ENCODE peak calls at places on chromosomes 16 and 17, in eight cellular contexts. Z, M, E, Q, A, G, V and U are unnamed samples.

GRCh38 chr16:67914758-67915622 is 16.7 kb downstream of the CTRL start:
- DNase-seq in E (no peak), Q (no peak), M (no peak), V (no peak), Z (no peak), A (no peak), G (no peak), U (no peak)

GRCh38 chr16:89623511-89624232 is 10.2 kb downstream of the DPEP1 start:
- DNase-seq in M (no peak), Z (no peak), Q (no peak), E (no peak), A (no peak), G (no peak), V (no peak), U (no peak)

GRCh38 chr17:72700226-72700625 is 392.3 kb downstream of the SLC39A11 start:
- DNase-seq in Q (no peak), A (no peak), V (no peak), G (no peak), M (no peak), Z (no peak), E (no peak), U (no peak)

GRCh38 chr16:2428051-2428786 is 1.0 kb upstream of the CCNF start:
- DNase-seq in Q (peak; percentile 27), M (peak; percentile 26), Z (peak; percentile 22), G (no peak), E (no peak), V (peak; percentile 33), A (no peak), U (peak; percentile 38)

GRCh38 chr16:70608516-70608915 is 37.8 kb upstream of the IL34 start:
- DNase-seq in Q (no peak), E (no peak), M (no peak), V (no peak), A (no peak), Z (peak; percentile 46), G (no peak), U (peak; percentile 71)

GRCh38 chr17:51395621-51396020 is 135.3 kb downstream of the UTP18 start:
- DNase-seq in E (no peak), V (no peak), A (no peak), Z (no peak), G (no peak), Q (no peak), M (no peak), U (no peak)

GRCh38 chr16:70433456-70434103 is 5.3 kb downstream of the ST3GAL2 start:
- DNase-seq in M (no peak), Q (peak; percentile 49), Z (peak; percentile 51), V (peak; percentile 54), G (peak; percentile 87), A (peak; percentile 67), E (no peak), U (peak; percentile 24)

GRCh38 chr17:10198509-10199249 is at the start of gene GAS7:
- DNase-seq in E (peak; percentile 32), M (peak; percentile 87), Z (no peak), V (peak; percentile 74), G (peak; percentile 26), Q (peak; percentile 76), A (peak; percentile 67), U (no peak)

GRCh38 chr17:63645775-63646491 is 23.7 kb downstream of the MAP3K3 start:
- DNase-seq in G (no peak), A (no peak), V (no peak), Q (no peak), M (no peak), E (peak; percentile 41), Z (no peak), U (peak; percentile 90)

GRCh38 chr16:61579195-61579594 is 457.0 kb downstream of the CDH8 start:
- DNase-seq in Z (no peak), G (no peak), V (no peak), M (no peak), E (no peak), A (no peak), Q (no peak), U (no peak)

GRCh38 chr16:85988723-85989313 is 89.9 kb downstream of the IRF8 start:
- DNase-seq in Z (no peak), G (no peak), V (no peak), Q (no peak), E (peak; percentile 86), M (no peak), A (no peak), U (no peak)

GRCh38 chr17:1203111-1203966 is 23.6 kb upstream of the ABR start:
- DNase-seq in M (peak; percentile 68), Q (peak; percentile 70), E (peak; percentile 50), G (peak; percentile 51), A (no peak), Z (peak; percentile 56), V (peak; percentile 76), U (peak; percentile 63)

GRCh38 chr17:73765824-73766563 is 121.7 kb upstream of the SDK2 start:
- DNase-seq in G (no peak), Q (no peak), A (no peak), V (no peak), E (no peak), M (no peak), Z (no peak), U (no peak)

GRCh38 chr17:17913695-17914332 is 58.4 kb downstream of the TOM1L2 start:
- DNase-seq in M (no peak), Q (peak; percentile 64), A (peak; percentile 71), Z (peak; percentile 96), V (peak; percentile 50), E (no peak), G (peak; percentile 90), U (peak; percentile 97)

GRCh38 chr17:45146166-45146565 is 2.1 kb upstream of the HEXIM1 start:
- DNase-seq in Z (no peak), G (no peak), Q (no peak), V (no peak), M (no peak), E (no peak), A (no peak), U (no peak)

GRCh38 chr16:30797670-30798309 is 10.8 kb upstream of the ZNF629 start:
- DNase-seq in V (no peak), Z (no peak), G (no peak), A (no peak), Q (no peak), E (no peak), M (no peak), U (no peak)
- TF ChIP-seq CTCF in V (no peak), Z (peak; percentile 21), G (no peak), A (no peak), Q (no peak), E (no peak), M (no peak), U (no peak)

GRCh38 chr16:53891409-53892139 is 187.6 kb downstream of the FTO start:
- DNase-seq in E (no peak), Z (no peak), Q (no peak), M (no peak), V (no peak), G (no peak), A (no peak), U (no peak)

GRCh38 chr16:53888222-53888621 is 184.3 kb downstream of the FTO start:
- DNase-seq in Z (no peak), A (no peak), E (no peak), Q (no peak), G (no peak), V (no peak), M (no peak), U (peak; percentile 41)

GRCh38 chr16:53893731-53894435 is 189.9 kb downstream of the FTO start:
- DNase-seq in M (no peak), A (no peak), E (no peak), Z (peak; percentile 68), V (no peak), Q (no peak), G (peak; percentile 91), U (peak; percentile 85)

GRCh38 chr16:53896711-53897110 is 192.8 kb downstream of the FTO start:
- DNase-seq in Z (no peak), A (no peak), Q (no peak), G (no peak), M (no peak), E (no peak), V (no peak), U (no peak)

DNA sequence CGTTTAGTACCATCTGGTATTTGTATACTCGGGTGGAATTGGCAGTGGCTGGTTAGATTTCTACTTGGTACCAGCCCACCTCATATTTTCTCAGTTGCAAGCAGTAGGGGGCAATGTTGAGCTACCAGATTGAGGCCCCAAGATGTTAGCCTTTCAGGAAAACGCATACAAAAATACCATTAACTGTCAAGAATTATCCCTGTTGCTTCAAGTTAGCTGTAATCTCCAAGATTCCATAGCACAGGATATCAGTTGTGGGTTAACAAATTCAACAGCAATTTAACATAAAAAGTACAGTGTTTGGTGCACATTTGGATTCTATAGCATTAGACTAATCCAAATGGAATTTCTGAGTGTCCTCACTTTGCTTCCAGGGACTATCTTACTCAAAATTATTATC is 188.2 kb downstream of the FTO start:
- DNase-seq in Z (peak; percentile 50), Q (peak; percentile 34), E (no peak), G (peak; percentile 81), V (no peak), A (no peak), M (peak; percentile 58), U (peak; percentile 70)
- H3K4me3 ChIP-seq in Z (no peak overlapping the region), Q (no peak overlapping the region), E (no peak overlapping the region), G (no peak overlapping the region), V (no peak overlapping the region), A (no peak overlapping the region), M (no peak overlapping the region), U (no peak overlapping the region)

GRCh38 chr17:57832299-57832698 is 17.5 kb downstream of the MRPS23 start:
- DNase-seq in A (no peak), Z (no peak), Q (no peak), E (no peak), V (no peak), G (no peak), M (no peak), U (no peak)

GRCh38 chr17:57832711-57833596 is 16.9 kb downstream of the MRPS23 start:
- DNase-seq in G (peak; percentile 76), Q (peak; percentile 70), V (peak; percentile 55), E (peak; percentile 32), M (peak; percentile 85), A (peak; percentile 79), Z (peak; percentile 80), U (peak; percentile 81)

GRCh38 chr17:57834146-57834741 is 15.6 kb downstream of the MRPS23 start:
- DNase-seq in Z (peak; percentile 96), V (peak; percentile 63), E (no peak), G (no peak), A (no peak), Q (peak; percentile 80), M (no peak), U (peak; percentile 82)

GRCh38 chr17:57835333-57835900 is 14.4 kb downstream of the MRPS23 start:
- DNase-seq in G (no peak), A (no peak), Q (no peak), V (no peak), M (no peak), E (no peak), Z (no peak), U (no peak)

DNA sequence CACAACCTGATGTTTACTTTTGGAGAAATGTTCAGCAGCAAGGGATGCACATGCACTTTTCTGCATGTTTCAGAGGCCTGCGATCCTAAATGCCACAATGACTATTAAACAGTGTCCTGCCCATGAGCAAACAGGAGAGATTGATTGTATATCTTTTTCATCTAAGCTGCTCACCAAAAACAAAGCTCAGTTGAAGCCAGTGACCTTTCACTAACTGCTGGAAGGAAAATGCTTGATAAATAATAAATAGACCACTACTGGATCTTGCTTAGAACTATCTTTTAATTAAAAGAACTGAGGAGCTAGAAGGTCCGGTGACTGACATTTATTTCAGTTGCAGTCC is 16.3 kb downstream of the MRPS23 start:
- DNase-seq in V (no peak), G (no peak), E (no peak), M (no peak), A (no peak), Q (no peak), Z (no peak), U (no peak)
- TF ChIP-seq CTCF in V (no peak), G (no peak), E (no peak), M (no peak), A (no peak), Q (no peak), Z (peak; percentile 25), U (no peak)

GRCh38 chr16:84608281-84608680 is 9.6 kb downstream of the COTL1 start:
- DNase-seq in V (no peak), A (no peak), M (no peak), G (no peak), Z (no peak), Q (no peak), E (no peak), U (no peak)
- H3K4me3 ChIP-seq in V (no peak overlapping the region), A (no peak overlapping the region), M (no peak overlapping the region), G (no peak overlapping the region), Z (no peak overlapping the region), Q (no peak overlapping the region), E (peak overlapping the region; percentile 27), U (no peak overlapping the region)